ENCODE peak calls at places on chromosomes 7 and 10, in five cellular contexts. One of them, this sample, is unnamed.

GRCh38 chr10:3251172-3251571 is 78.6 kb upstream of the PITRM1 start:
- DNase-seq in mesendoderm: no peak
- DNase-seq in hepatocyte: no peak
- DNase-seq in aorta: no peak
- DNase-seq in heart right ventricle: no peak
- DNase-seq in this sample: no peak

GRCh38 chr10:74753295-74754211 is 72.8 kb upstream of the KAT6B start:
- DNase-seq in mesendoderm: peak; percentile 39
- DNase-seq in hepatocyte: peak; percentile 53
- DNase-seq in aorta: no peak
- DNase-seq in heart right ventricle: no peak
- DNase-seq in this sample: peak; percentile 55

GRCh38 chr7:114988755-114989154 is 66.9 kb downstream of the MDFIC start:
- DNase-seq in mesendoderm: no peak
- DNase-seq in hepatocyte: no peak
- DNase-seq in aorta: peak; percentile 77
- DNase-seq in heart right ventricle: peak; percentile 54
- DNase-seq in this sample: peak; percentile 90

GRCh38 chr10:129812398-129812797 is 151.7 kb downstream of the EBF3 start:
- DNase-seq in mesendoderm: no peak
- DNase-seq in hepatocyte: no peak
- DNase-seq in aorta: no peak
- DNase-seq in heart right ventricle: no peak
- DNase-seq in this sample: no peak

GRCh38 chr10:43679509-43679908 is 30.8 kb upstream of the ZNF32 start:
- DNase-seq in mesendoderm: no peak
- DNase-seq in hepatocyte: no peak
- DNase-seq in aorta: peak; percentile 86
- DNase-seq in heart right ventricle: peak; percentile 81
- DNase-seq in this sample: peak; percentile 44

GRCh38 chr10:132326925-132327324 is 5.1 kb upstream of the LRRC27 start:
- DNase-seq in mesendoderm: no peak
- DNase-seq in hepatocyte: no peak
- DNase-seq in aorta: no peak
- DNase-seq in heart right ventricle: no peak
- DNase-seq in this sample: no peak

GRCh38 chr10:11557513-11557912 is 53.9 kb downstream of the USP6NL start:
- DNase-seq in mesendoderm: no peak
- DNase-seq in hepatocyte: no peak
- DNase-seq in aorta: no peak
- DNase-seq in heart right ventricle: no peak
- DNase-seq in this sample: no peak

GRCh38 chr7:117963278-117964184 is 90.3 kb upstream of the CTTNBP2 start:
- DNase-seq in mesendoderm: no peak
- DNase-seq in hepatocyte: no peak
- DNase-seq in aorta: no peak
- DNase-seq in heart right ventricle: no peak
- DNase-seq in this sample: no peak

GRCh38 chr7:41911792-41912191 is 208.9 kb upstream of the INHBA start:
- DNase-seq in mesendoderm: no peak
- DNase-seq in hepatocyte: no peak
- DNase-seq in aorta: no peak
- DNase-seq in heart right ventricle: no peak
- DNase-seq in this sample: no peak

GRCh38 chr7:158026636-158027265 is 560.9 kb downstream of the PTPRN2 start:
- DNase-seq in mesendoderm: no peak
- DNase-seq in hepatocyte: no peak
- DNase-seq in aorta: no peak
- DNase-seq in heart right ventricle: no peak
- DNase-seq in this sample: no peak

GRCh38 chr7:66047426-66047825 is 28.2 kb upstream of the ASL start:
- DNase-seq in mesendoderm: no peak
- DNase-seq in hepatocyte: peak; percentile 6
- DNase-seq in aorta: no peak
- DNase-seq in heart right ventricle: no peak
- DNase-seq in this sample: peak; percentile 66

GRCh38 chr10:71832967-71833366 is 18.1 kb downstream of the PSAP start:
- DNase-seq in mesendoderm: no peak
- DNase-seq in hepatocyte: no peak
- DNase-seq in aorta: no peak
- DNase-seq in heart right ventricle: no peak
- DNase-seq in this sample: no peak

GRCh38 chr10:119409906-119410305 is 132.6 kb downstream of the RGS10 start:
- DNase-seq in mesendoderm: no peak
- DNase-seq in hepatocyte: peak; percentile 40
- DNase-seq in aorta: no peak
- DNase-seq in heart right ventricle: peak; percentile 91
- DNase-seq in this sample: peak; percentile 87

GRCh38 chr10:49508249-49508648 is 30.7 kb downstream of the ERCC6 start:
- DNase-seq in mesendoderm: no peak
- DNase-seq in hepatocyte: no peak
- DNase-seq in aorta: no peak
- DNase-seq in heart right ventricle: no peak
- DNase-seq in this sample: no peak

GRCh38 chr10:58950618-58951017 is 225.8 kb upstream of the PHYHIPL start:
- DNase-seq in mesendoderm: no peak
- DNase-seq in hepatocyte: no peak
- DNase-seq in aorta: no peak
- DNase-seq in heart right ventricle: no peak
- DNase-seq in this sample: no peak

GRCh38 chr7:141221007-141221612 is 147.2 kb downstream of the TMEM178B start:
- DNase-seq in mesendoderm: peak; percentile 55
- DNase-seq in hepatocyte: peak; percentile 37
- DNase-seq in aorta: no peak
- DNase-seq in heart right ventricle: no peak
- DNase-seq in this sample: no peak

GRCh38 chr7:28202222-28202621 is 21.6 kb upstream of the JAZF1 start:
- DNase-seq in mesendoderm: no peak
- DNase-seq in hepatocyte: no peak
- DNase-seq in aorta: no peak
- DNase-seq in heart right ventricle: no peak
- DNase-seq in this sample: no peak

GRCh38 chr7:28685291-28685659 is 272.9 kb downstream of the TRIL start:
- DNase-seq in mesendoderm: no peak
- DNase-seq in hepatocyte: no peak
- DNase-seq in aorta: peak; percentile 75
- DNase-seq in heart right ventricle: peak; percentile 38
- DNase-seq in this sample: peak; percentile 32

DNA sequence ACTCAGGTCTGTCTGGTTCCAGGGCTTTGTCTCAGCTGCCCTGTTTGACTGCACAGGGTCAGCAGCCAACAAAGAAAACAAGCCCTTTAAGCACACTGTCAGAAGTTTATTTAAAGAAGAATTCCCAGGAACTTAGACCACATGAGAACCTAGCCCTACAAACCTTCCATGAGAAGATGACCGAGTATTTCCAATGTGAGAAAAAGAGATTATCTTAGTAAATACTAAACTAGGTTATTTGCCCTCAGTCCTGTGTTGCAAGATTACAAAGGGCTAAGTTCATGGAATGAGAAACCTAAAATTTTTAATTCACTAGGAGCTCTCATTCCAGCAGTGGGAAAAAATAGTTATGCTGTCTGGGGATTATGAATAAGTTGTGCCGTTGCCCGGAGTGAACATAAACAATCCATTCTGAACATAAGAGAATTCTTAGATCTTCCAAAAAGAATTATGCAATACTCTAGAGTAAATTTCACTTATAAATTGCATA is 46.7 kb downstream of the NOC3L start:
- DNase-seq in mesendoderm: no peak
- DNase-seq in hepatocyte: peak; percentile 13
- DNase-seq in aorta: no peak
- DNase-seq in heart right ventricle: no peak
- DNase-seq in this sample: no peak
- H3K27ac ChIP-seq in mesendoderm: no peak overlapping the region
- H3K27ac ChIP-seq in hepatocyte: peak overlapping the region; percentile 67
- H3K27ac ChIP-seq in aorta: peak overlapping the region; percentile 83
- H3K27ac ChIP-seq in heart right ventricle: no peak overlapping the region
- H3K27ac ChIP-seq in this sample: no peak overlapping the region

GRCh38 chr10:14806318-14806717 is 31.5 kb downstream of the CDNF start:
- DNase-seq in mesendoderm: no peak
- DNase-seq in hepatocyte: no peak
- DNase-seq in aorta: no peak
- DNase-seq in heart right ventricle: no peak
- DNase-seq in this sample: no peak
- H3K27ac ChIP-seq in mesendoderm: no peak overlapping the region
- H3K27ac ChIP-seq in hepatocyte: no peak overlapping the region
- H3K27ac ChIP-seq in aorta: no peak overlapping the region
- H3K27ac ChIP-seq in heart right ventricle: no peak overlapping the region
- H3K27ac ChIP-seq in this sample: no peak overlapping the region

DNA sequence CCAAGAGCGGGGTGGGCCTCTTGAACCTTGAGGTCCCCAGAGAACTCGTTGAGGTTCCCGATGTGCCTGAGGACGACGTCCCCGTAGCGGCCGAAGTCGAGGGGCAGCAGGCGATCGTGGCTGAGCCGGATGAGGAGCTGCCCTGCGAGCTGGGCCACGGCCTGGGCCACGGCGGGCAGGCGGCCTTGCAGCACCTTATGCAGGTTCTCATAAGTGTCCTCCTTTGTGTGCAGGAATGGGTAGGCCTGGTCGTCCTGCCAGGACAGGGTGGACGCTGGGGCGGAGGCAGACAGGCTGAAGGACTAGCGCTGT is 14.2 kb downstream of the TFR2 start:
- DNase-seq in mesendoderm: no peak
- DNase-seq in hepatocyte: no peak
- DNase-seq in aorta: no peak
- DNase-seq in heart right ventricle: no peak
- DNase-seq in this sample: no peak
- H3K27ac ChIP-seq in mesendoderm: no peak overlapping the region
- H3K27ac ChIP-seq in hepatocyte: no peak overlapping the region
- H3K27ac ChIP-seq in aorta: no peak overlapping the region
- H3K27ac ChIP-seq in heart right ventricle: no peak overlapping the region
- H3K27ac ChIP-seq in this sample: no peak overlapping the region

GRCh38 chr7:47327698-47328391 is 254.1 kb downstream of the TNS3 start:
- DNase-seq in mesendoderm: peak; percentile 95
- DNase-seq in hepatocyte: peak; percentile 92
- DNase-seq in aorta: peak; percentile 91
- DNase-seq in heart right ventricle: peak; percentile 91
- DNase-seq in this sample: peak; percentile 87

GRCh38 chr7:47327306-47327697 is 254.6 kb downstream of the TNS3 start:
- DNase-seq in mesendoderm: no peak
- DNase-seq in hepatocyte: no peak
- DNase-seq in aorta: no peak
- DNase-seq in heart right ventricle: no peak
- DNase-seq in this sample: no peak

GRCh38 chr7:47325337-47325736 is 256.6 kb downstream of the TNS3 start:
- DNase-seq in mesendoderm: no peak
- DNase-seq in hepatocyte: peak; percentile 31
- DNase-seq in aorta: no peak
- DNase-seq in heart right ventricle: no peak
- DNase-seq in this sample: no peak

GRCh38 chr7:47326808-47327207 is 255.1 kb downstream of the TNS3 start:
- DNase-seq in mesendoderm: no peak
- DNase-seq in hepatocyte: peak; percentile 71
- DNase-seq in aorta: no peak
- DNase-seq in heart right ventricle: peak; percentile 60
- DNase-seq in this sample: no peak

GRCh38 chr7:47326220-47326619 is 255.7 kb downstream of the TNS3 start:
- DNase-seq in mesendoderm: peak; percentile 73
- DNase-seq in hepatocyte: peak; percentile 68
- DNase-seq in aorta: no peak
- DNase-seq in heart right ventricle: no peak
- DNase-seq in this sample: no peak
- H3K27ac ChIP-seq in mesendoderm: no peak overlapping the region
- H3K27ac ChIP-seq in hepatocyte: peak overlapping the region; percentile 94
- H3K27ac ChIP-seq in aorta: no peak overlapping the region
- H3K27ac ChIP-seq in heart right ventricle: peak overlapping the region; percentile 83
- H3K27ac ChIP-seq in this sample: no peak overlapping the region

GRCh38 chr10:101182936-101183335 is 46.3 kb downstream of the LBX1 start:
- DNase-seq in mesendoderm: no peak
- DNase-seq in hepatocyte: no peak
- DNase-seq in aorta: no peak
- DNase-seq in heart right ventricle: no peak
- DNase-seq in this sample: no peak
- H3K27ac ChIP-seq in mesendoderm: no peak overlapping the region
- H3K27ac ChIP-seq in hepatocyte: no peak overlapping the region
- H3K27ac ChIP-seq in aorta: no peak overlapping the region
- H3K27ac ChIP-seq in heart right ventricle: no peak overlapping the region
- H3K27ac ChIP-seq in this sample: no peak overlapping the region

DNA sequence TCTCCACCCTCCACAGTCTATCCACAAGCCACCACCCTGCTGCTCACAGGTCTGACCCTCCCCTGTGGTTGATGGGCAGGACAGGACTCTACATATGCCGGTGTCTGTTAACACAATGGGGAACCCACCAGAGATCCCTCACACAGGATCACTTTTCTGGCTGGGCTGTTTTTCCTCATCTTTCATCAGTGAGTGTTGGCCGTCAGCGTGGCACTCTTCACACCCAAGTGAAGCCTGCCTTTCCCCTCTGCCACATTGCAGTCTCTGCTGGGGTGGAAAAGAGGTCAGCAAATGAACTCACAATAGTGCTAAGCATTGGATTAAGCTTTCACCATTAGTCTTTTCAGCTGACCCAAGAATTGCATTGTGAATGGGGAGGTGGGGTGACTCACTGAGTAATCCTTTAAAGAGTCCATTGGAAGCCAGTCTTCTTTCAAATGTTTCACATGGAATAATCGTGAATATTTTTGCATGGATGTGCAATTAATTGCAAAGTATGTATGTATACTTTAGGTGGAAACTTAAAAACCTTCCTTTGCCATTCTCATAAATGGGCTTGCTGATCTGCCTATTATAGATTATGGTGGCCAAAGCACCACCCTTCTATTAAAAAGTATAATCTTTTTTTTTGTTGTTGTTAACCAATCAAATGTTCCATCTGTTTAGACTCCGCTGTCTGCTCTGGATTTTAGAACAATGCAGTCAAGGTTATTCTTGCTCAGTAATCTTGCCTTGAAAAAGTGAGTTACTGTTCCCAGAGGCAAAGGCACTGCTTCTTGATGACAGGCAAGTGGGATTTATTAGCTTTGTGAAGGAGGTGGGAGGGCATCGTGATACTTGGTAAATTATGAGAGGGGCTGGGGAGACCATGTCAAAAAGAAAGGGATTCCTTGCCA is 143.2 kb downstream of the KIAA1217 start:
- DNase-seq in mesendoderm: no peak
- DNase-seq in hepatocyte: no peak
- DNase-seq in aorta: no peak
- DNase-seq in heart right ventricle: no peak
- DNase-seq in this sample: no peak
- H3K27ac ChIP-seq in mesendoderm: no peak overlapping the region
- H3K27ac ChIP-seq in hepatocyte: no peak overlapping the region
- H3K27ac ChIP-seq in aorta: no peak overlapping the region
- H3K27ac ChIP-seq in heart right ventricle: no peak overlapping the region
- H3K27ac ChIP-seq in this sample: no peak overlapping the region

This sample was measured in adrenal gland.